ENCODE peak calls at places on chromosomes 12 and 14, in nine cellular contexts. G is hepatocyte, F is SK-N-SH, O is OCI-LY7, C is neural progenitor cell, Z is PC-3, Y is HCT116, W is MM.1S, H is GM23338. D is an unnamed sample.

GRCh38 chr12:128643106-128643651 is 180.6 kb downstream of the SLC15A4 start:
- DNase-seq in G (no peak), F (no peak), O (no peak), C (peak; percentile 13), Z (no peak), Y (no peak), W (no peak), H (no peak), D (no peak)

GRCh38 chr12:23803547-23803946 is 145.9 kb downstream of the SOX5 start:
- DNase-seq in G (no peak), F (no peak), O (no peak), C (no peak), Z (no peak), Y (no peak), W (no peak), H (no peak), D (no peak)

GRCh38 chr14:102279688-102280348 is 25.1 kb downstream of the MOK start:
- DNase-seq in G (peak; percentile 57), F (no peak), O (no peak), C (peak; percentile 2), Z (peak; percentile 99), Y (peak; percentile 84), W (no peak), H (peak; percentile 16), D (peak; percentile 98)

GRCh38 chr12:28149279-28149678 is 41.0 kb upstream of the CCDC91 start:
- DNase-seq in G (no peak), F (no peak), O (no peak), C (no peak), Z (no peak), Y (no peak), W (no peak), H (no peak), D (no peak)

GRCh38 chr12:121461048-121461447 is 61.1 kb downstream of the RNF34 start:
- DNase-seq in G (no peak), F (no peak), O (no peak), C (no peak), Z (no peak), Y (no peak), W (no peak), H (no peak), D (no peak)

GRCh38 chr12:107864235-107864634 is 89.7 kb downstream of the ASCL4 start:
- DNase-seq in G (peak; percentile 29), F (peak; percentile 68), O (no peak), C (peak; percentile 51), Z (no peak), Y (no peak), W (no peak), H (peak; percentile 63), D (no peak)

GRCh38 chr14:63843796-63844195 is 9.0 kb upstream of the SYNE2 start:
- DNase-seq in G (no peak), F (no peak), O (no peak), C (no peak), Z (no peak), Y (no peak), W (no peak), H (no peak), D (no peak)

GRCh38 chr12:127680516-127680915 is 586.5 kb upstream of the TMEM132C start:
- DNase-seq in G (no peak), F (no peak), O (no peak), C (no peak), Z (no peak), Y (no peak), W (no peak), H (no peak), D (no peak)

GRCh38 chr12:20214286-20214685 is 154.1 kb upstream of the PDE3A start:
- DNase-seq in G (peak; percentile 16), F (no peak), O (no peak), C (no peak), Z (no peak), Y (no peak), W (no peak), H (no peak), D (peak; percentile 13)

GRCh38 chr12:45281994-45282393 is 66.1 kb downstream of the ANO6 start:
- DNase-seq in G (no peak), F (no peak), O (no peak), C (no peak), Z (no peak), Y (no peak), W (no peak), H (no peak), D (no peak)

GRCh38 chr12:117041798-117042170 is 57.4 kb downstream of the TESC start:
- DNase-seq in G (no peak), F (no peak), O (no peak), C (no peak), Z (no peak), Y (no peak), W (no peak), H (no peak), D (no peak)

GRCh38 chr12:54759751-54760150 is 94.6 kb upstream of the MUCL1 start:
- DNase-seq in G (peak; percentile 35), F (no peak), O (peak; percentile 54), C (peak; percentile 82), Z (peak; percentile 73), Y (peak; percentile 42), W (peak; percentile 66), H (peak; percentile 87), D (peak; percentile 47)

GRCh38 chr12:19546611-19547162 is 107.4 kb downstream of the AEBP2 start:
- DNase-seq in G (no peak), F (no peak), O (no peak), C (no peak), Z (no peak), Y (no peak), W (no peak), H (no peak), D (peak; percentile 64)

GRCh38 chr12:49527361-49528130 is 11.3 kb upstream of the KCNH3 start:
- DNase-seq in G (no peak), F (no peak), O (no peak), C (no peak), Z (no peak), Y (no peak), W (no peak), H (no peak), D (no peak)

GRCh38 chr12:49525942-49526341 is 12.9 kb upstream of the KCNH3 start:
- DNase-seq in G (no peak), F (no peak), O (no peak), C (no peak), Z (no peak), Y (no peak), W (no peak), H (no peak), D (no peak)

GRCh38 chr12:49533331-49533730 is 5.5 kb upstream of the KCNH3 start:
- DNase-seq in G (no peak), F (no peak), O (no peak), C (no peak), Z (no peak), Y (no peak), W (no peak), H (no peak), D (no peak)

GRCh38 chr12:49524660-49525324 is 14.0 kb upstream of the KCNH3 start:
- DNase-seq in G (no peak), F (no peak), O (no peak), C (no peak), Z (peak; percentile 35), Y (no peak), W (no peak), H (no peak), D (peak; percentile 43)

DNA sequence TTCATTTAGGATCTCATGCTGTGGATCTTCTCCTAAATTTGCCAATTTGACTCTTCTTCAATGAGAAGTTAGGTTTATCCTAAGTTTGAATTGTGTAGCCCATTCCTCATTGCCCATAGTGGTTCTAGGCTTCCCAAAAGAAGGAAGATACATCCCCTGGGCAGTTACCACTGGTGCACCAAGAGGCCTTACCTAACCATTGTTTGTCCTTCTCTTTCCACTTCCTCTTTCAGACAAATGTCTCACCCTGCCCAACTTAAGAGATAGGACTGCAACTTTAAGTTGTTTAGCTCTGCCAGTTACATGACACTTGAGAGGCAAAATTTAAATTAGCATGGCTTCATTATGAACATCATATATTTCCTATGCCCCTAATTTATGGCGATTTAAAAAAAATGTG is 9.4 kb upstream of the KCNH3 start:
- DNase-seq in G (no peak), F (no peak), O (no peak), C (no peak), Z (no peak), Y (no peak), W (no peak), H (no peak), D (no peak)
- TF ChIP-seq EZH2phosphoT487 in G (no peak), F (no peak), O (no peak), C (no peak), Z (no peak), Y (no peak), W (no peak), H (no peak), D (no peak)

DNA sequence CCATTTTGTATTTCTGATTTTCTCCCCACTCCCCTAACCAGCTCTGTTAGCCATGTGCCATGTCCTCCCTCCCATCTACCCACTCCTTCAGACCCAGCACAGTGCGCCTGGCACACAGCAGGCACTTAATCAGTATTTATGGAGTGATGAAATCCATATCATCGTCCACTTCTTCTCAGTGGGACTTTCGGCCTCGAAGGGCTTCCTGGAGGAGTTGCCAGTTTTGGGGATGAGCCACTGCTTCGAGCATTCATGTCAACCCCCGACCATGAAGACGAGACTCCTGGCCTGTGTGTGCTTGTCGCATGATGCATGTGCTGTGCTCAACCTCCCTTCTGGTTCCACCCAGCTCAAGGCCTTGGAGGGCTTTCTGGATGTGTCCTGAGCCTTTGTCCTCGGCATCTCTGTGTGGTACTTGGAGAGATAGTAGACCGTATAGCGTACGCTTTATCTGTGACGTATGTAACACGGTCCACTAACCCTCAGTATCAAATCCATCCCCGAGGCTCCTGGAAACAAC is 119.5 kb upstream of the RTL1 start:
- DNase-seq in G (no peak), F (no peak), O (no peak), C (no peak), Z (no peak), Y (no peak), W (no peak), H (no peak), D (no peak)
- H3K4me3 ChIP-seq in G (no peak overlapping the region), F (no peak overlapping the region), O (no peak overlapping the region), C (no peak overlapping the region), Z (no peak overlapping the region), Y (no peak overlapping the region), W (no peak overlapping the region), H (no peak overlapping the region), D (no peak overlapping the region)

DNA sequence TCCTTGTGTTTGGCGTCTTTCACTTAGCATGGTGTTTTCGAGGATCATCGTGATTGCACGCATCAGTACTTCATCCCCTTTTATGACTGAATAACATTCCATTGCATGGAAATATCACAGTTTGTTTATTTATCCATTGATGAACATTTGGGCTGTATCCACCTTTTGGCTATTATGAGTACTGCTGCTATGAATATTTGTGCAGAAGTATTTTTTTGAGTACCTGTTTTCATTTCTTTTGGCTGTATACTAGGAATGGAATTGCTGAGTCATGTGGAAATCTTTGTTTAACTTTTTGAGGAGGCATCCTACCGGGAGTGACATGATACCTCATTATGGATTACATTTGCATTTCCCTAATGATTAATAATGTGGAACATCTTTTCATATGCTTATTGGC is 66.4 kb downstream of the WNK1 start:
- DNase-seq in G (no peak), F (no peak), O (no peak), C (no peak), Z (peak; percentile 44), Y (no peak), W (no peak), H (no peak), D (peak; percentile 17)
- H4K20me1 ChIP-seq in G (peaks cover 5% of the 10 kb centered on the region), F (peaks cover 19% of the 10 kb centered on the region), O (no peaks in the 10 kb centered on the region), C (peaks cover 4% of the 10 kb centered on the region), Z (no peaks in the 10 kb centered on the region), Y (peaks cover 6% of the 10 kb centered on the region), W (no peaks in the 10 kb centered on the region), H (peaks cover 3% of the 10 kb centered on the region), D (no peaks in the 10 kb centered on the region)

DNA sequence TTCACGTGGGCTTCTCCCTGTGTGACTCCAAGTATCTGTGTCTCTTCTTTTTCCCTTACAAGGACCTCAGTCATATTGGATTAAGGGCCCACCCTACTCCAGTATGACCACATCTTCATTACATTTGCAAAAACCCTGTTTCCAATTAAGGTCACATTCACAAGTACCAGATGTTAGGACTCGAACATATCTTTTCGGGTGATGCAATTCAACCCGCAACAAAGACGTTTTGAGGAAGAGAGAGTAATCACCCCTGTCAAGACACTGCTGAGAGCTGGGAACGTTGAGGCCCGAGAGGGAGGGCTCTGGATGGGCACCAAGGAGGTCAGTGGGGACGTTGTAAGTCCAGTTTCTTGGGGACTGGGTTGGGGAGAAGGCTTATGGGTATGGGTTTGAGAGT is 12.2 kb upstream of the IFI27 start:
- DNase-seq in G (no peak), F (no peak), O (no peak), C (no peak), Z (no peak), Y (no peak), W (no peak), H (no peak), D (peak; percentile 72)
- TF ChIP-seq EZH2phosphoT487 in G (no peak), F (no peak), O (no peak), C (no peak), Z (no peak), Y (no peak), W (no peak), H (no peak), D (no peak)

D was measured in GM23248.